ENCODE peak calls at places on chromosomes 7 and 10, in five cellular contexts. Y is GM23338, N is OCI-LY7, G is pancreas, T is prostate gland. F is an unnamed sample.

GRCh38 chr7:98771519-98772241 is 98.1 kb downstream of the TMEM130 start:
- DNase-seq in Y (peak), N (peak), G (no peak), T (no peak), F (no peak)

GRCh38 chr10:787933-788651 is 98.6 kb upstream of the DIP2C start:
- DNase-seq in Y (no peak), N (no peak), G (peak), T (peak), F (peak)

GRCh38 chr7:73769481-73770001 is 529 bp downstream of the CLDN3 start:
- DNase-seq in Y (no peak), N (no peak), G (no peak), T (no peak), F (no peak)

GRCh38 chr7:92740134-92740533 is 96.2 kb downstream of the CDK6 start:
- DNase-seq in Y (no peak), N (no peak), G (no peak), T (no peak), F (peak)

GRCh38 chr10:98055875-98056516 is 25.6 kb upstream of the CRTAC1 start:
- DNase-seq in Y (peak), N (peak), G (no peak), T (no peak), F (peak)

GRCh38 chr7:12713625-12714435 is 26.4 kb downstream of the ARL4A start:
- DNase-seq in Y (no peak), N (no peak), G (no peak), T (no peak), F (no peak)

GRCh38 chr7:130024390-130024789 is 26.8 kb downstream of the ZC3HC1 start:
- DNase-seq in Y (no peak), N (no peak), G (no peak), T (no peak), F (no peak)

GRCh38 chr7:146892151-146892550 is 775.5 kb downstream of the CNTNAP2 start:
- DNase-seq in Y (peak), N (no peak), G (no peak), T (no peak), F (peak)

GRCh38 chr10:130571674-130572073 is 435.5 kb downstream of the GLRX3 start:
- DNase-seq in Y (no peak), N (no peak), G (no peak), T (no peak), F (peak)

GRCh38 chr7:151013728-151014497 is 10.4 kb downstream of the ATG9B start:
- DNase-seq in Y (peak), N (no peak), G (peak), T (peak), F (peak)

GRCh38 chr7:122532406-122533269 is 166.3 kb downstream of the RNF133 start:
- DNase-seq in Y (peak), N (no peak), G (no peak), T (no peak), F (peak)

GRCh38 chr7:6306471-6306870 is 34.0 kb upstream of the CYTH3 start:
- DNase-seq in Y (no peak), N (no peak), G (no peak), T (no peak), F (no peak)

GRCh38 chr7:70925411-70926115 is 206.4 kb upstream of the GALNT17 start:
- DNase-seq in Y (peak), N (no peak), G (no peak), T (no peak), F (no peak)

GRCh38 chr10:93006435-93007039 is 54.1 kb upstream of the CYP26C1 start:
- DNase-seq in Y (peak), N (peak), G (no peak), T (peak), F (peak)

DNA sequence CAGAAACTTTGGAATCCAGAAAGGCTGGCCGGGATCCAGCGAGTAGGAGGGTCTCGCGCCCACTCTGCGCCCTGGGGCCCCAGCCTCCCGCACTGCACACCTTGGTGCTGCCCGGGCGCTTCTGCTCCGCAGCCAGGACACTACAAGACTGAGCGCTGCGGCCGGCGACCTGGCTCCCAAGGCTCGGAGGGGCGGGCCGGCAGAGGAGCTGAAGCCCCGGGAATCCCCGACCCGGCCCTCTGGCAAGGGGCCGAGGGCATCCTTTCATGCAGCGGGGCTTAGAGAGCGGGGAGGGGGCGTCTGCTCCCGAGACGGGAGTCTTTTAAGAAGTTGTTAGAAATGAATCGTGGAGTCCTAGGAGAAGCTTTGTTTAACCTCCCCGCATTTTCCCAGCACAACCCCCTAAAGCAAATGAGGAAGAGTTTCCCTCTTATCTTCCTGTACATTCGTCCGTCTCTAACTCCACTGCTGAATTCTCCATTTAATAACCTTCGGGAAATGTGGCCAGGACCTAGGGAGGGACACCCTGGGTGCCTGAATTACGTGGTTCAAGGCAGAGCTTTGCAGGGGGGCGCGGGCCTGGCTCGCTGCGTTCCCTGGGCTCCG is 1.1 kb downstream of the VWC2 start:
- DNase-seq in Y (peak), N (no peak), G (no peak), T (no peak), F (no peak)
- H3K4me3 ChIP-seq in Y (peak), N (no peak), G (peak), T (peak), F (peak)

GRCh38 chr7:85019176-85019575 is 167.7 kb downstream of the SEMA3D start:
- DNase-seq in Y (no peak), N (no peak), G (no peak), T (no peak), F (no peak)

GRCh38 chr7:85018498-85018897 is 168.4 kb downstream of the SEMA3D start:
- DNase-seq in Y (no peak), N (no peak), G (no peak), T (no peak), F (no peak)

GRCh38 chr7:85019778-85020177 is 167.1 kb downstream of the SEMA3D start:
- DNase-seq in Y (no peak), N (no peak), G (no peak), T (no peak), F (no peak)

GRCh38 chr7:85010306-85010705 is 176.6 kb downstream of the SEMA3D start:
- DNase-seq in Y (no peak), N (no peak), G (no peak), T (no peak), F (no peak)

GRCh38 chr7:85014936-85015335 is 171.9 kb downstream of the SEMA3D start:
- DNase-seq in Y (peak), N (no peak), G (no peak), T (no peak), F (no peak)
- TF ChIP-seq CTCF in Y (peak), N (no peak), G (no peak), T (no peak), F (peak)

GRCh38 chr10:43648392-43649148 is at the start of gene ZNF32:
- DNase-seq in Y (peak), N (no peak), G (peak), T (peak), F (peak)

GRCh38 chr10:43647576-43647975 is 1.1 kb downstream of the ZNF32 start:
- DNase-seq in Y (no peak), N (no peak), G (no peak), T (no peak), F (no peak)

GRCh38 chr10:43645866-43646265 is 2.8 kb downstream of the ZNF32 start:
- DNase-seq in Y (no peak), N (no peak), G (no peak), T (no peak), F (no peak)

GRCh38 chr10:43648083-43648391 is 644 bp downstream of the ZNF32 start:
- DNase-seq in Y (no peak), N (no peak), G (no peak), T (no peak), F (no peak)

GRCh38 chr10:43649149-43649523 is 455 bp upstream of the ZNF32 start:
- DNase-seq in Y (no peak), N (no peak), G (no peak), T (no peak), F (peak)
- H3K27ac ChIP-seq in Y (no peak), N (no peak), G (peak), T (peak), F (no peak)

DNA sequence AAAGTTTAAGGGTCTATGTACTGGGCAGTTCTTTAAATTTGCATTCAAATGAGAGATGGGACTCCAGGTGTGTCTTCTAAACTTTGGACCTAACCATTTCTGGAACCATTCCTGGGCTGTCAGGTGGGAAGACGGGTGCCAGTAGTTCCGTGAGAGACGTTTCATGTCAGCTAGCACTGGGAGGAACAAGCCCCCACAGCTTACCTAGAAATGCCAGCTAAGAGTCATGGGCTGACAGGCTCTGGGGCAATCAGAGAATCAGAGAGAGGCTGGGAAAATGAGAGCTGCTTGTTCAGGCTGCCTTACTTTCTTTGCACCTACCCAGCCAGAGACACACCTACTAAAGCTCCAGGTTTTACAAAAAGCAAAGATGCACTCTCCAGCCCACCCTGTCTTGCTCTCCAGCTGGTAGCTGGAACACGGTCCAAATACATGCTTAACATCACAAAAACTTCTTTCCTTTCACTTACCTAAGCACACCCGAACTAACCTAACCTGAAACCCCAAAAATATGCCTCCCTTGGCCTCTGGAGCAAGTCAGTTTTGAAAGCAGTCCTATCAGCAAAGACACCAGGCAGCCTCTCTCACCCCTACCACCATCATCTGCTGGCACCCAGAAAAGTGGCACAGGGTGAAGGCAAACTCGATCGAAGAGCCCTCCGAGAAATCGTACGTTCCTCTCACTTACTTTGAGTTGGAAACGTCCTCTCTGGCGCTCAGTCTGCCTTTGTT is 616 bp downstream of the PTN start:
- DNase-seq in Y (no peak), N (no peak), G (no peak), T (no peak), F (no peak)
- H3K4me3 ChIP-seq in Y (peak), N (no peak), G (peak), T (peak), F (peak)

DNA sequence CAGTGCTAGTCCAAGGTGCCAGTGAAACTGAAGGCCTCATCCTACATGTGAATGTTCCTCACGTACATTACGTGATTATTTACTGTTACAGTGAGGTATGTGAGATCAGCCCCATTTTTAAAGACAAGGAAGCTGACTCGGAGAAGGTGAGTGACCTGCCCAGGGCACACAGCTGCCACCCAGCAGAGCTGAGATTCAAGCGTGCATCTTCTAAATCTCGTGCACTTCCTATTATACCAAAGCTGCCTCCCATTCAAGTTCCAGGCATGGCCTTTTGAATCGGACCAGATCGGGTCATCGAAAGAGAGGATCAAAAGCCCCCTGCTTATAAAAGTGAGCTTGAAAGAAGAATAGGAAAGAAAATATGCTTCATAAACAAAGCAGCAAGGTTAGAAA is 59.2 kb downstream of the FAM171A1 start:
- DNase-seq in Y (no peak), N (no peak), G (no peak), T (no peak), F (no peak)
- TF ChIP-seq CTCF in Y (no peak), N (no peak), G (no peak), T (no peak), F (no peak)

GRCh38 chr10:121596668-121597503 is 1.4 kb downstream of the FGFR2 start:
- DNase-seq in Y (peak), N (no peak), G (peak), T (peak), F (peak)
- H3K27ac ChIP-seq in Y (peak), N (no peak), G (peak), T (peak), F (peak)

DNA sequence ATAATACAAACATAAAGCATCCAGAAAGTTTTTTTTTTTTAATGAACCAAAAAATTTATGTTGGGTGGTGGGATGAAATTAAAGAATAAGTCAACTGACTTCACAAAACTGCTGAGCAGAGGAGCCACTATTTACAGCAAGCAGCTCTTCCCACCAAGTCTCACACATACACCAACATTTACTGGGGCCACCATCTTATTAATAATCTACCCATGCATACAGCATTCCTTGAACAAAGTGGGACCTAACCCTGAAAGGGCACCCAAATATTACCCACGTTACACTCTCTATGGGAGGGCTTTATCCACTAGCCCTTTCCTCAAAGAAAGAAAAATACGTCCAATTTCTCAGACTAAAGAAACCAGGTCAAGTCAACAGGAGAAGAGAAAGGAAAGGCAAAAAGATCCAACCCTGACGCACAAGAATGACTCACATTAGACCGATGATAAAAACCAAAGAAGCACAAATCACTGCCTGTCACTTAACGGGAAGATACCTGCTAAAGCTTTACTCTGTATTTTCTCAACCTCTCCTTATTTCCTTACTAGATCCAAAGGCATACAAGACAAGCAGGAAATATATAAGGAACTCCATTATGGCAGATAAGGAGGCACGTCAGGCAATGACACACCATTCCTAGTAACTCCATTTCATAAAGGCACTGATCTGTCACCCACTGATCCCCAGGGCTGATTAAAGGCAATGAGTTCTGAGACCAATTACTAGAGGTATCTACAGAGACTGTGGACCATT is 141.8 kb upstream of the ASAH2 start:
- DNase-seq in Y (no peak), N (no peak), G (no peak), T (no peak), F (no peak)
- H3K4me3 ChIP-seq in Y (no peak), N (no peak), G (no peak), T (no peak), F (no peak)

F was measured in cardiac muscle cell.